ENCODE peak calls at places on chromosomes 3 and 15, in eight cellular contexts. E, L, G, D, A, S, P and I are unnamed samples.

GRCh38 chr3:186787642-186788481 is 4.5 kb downstream of the EIF4A2 start:
- DNase-seq in E (no peak), L (peak), G (no peak), D (no peak), A (no peak), S (no peak), P (no peak), I (no peak)

GRCh38 chr3:64327039-64327804 is 102.0 kb upstream of the PRICKLE2 start:
- DNase-seq in E (no peak), L (peak), G (no peak), D (no peak), A (peak), S (no peak), P (no peak), I (no peak)

GRCh38 chr15:83396071-83396470 is 51.1 kb upstream of the SH3GL3 start:
- DNase-seq in E (no peak), L (peak), G (no peak), D (no peak), A (no peak), S (no peak), P (no peak), I (no peak)

GRCh38 chr15:66864086-66864830 is 162.2 kb downstream of the SMAD6 start:
- DNase-seq in E (no peak), L (no peak), G (no peak), D (no peak), A (no peak), S (no peak), P (no peak), I (no peak)

GRCh38 chr3:168517514-168518071 is 421.9 kb upstream of the GOLIM4 start:
- DNase-seq in E (peak), L (no peak), G (no peak), D (no peak), A (no peak), S (no peak), P (peak), I (peak)

GRCh38 chr15:90930861-90931629 is 1.3 kb downstream of the HDDC3 start:
- DNase-seq in E (no peak), L (peak), G (no peak), D (no peak), A (peak), S (peak), P (no peak), I (no peak)

GRCh38 chr3:18369561-18370185 is 55.5 kb downstream of the SATB1 start:
- DNase-seq in E (no peak), L (no peak), G (no peak), D (no peak), A (no peak), S (no peak), P (no peak), I (no peak)

GRCh38 chr3:72272356-72272755 is 487.4 kb upstream of the PROK2 start:
- DNase-seq in E (no peak), L (no peak), G (no peak), D (no peak), A (no peak), S (no peak), P (no peak), I (no peak)

GRCh38 chr3:113552851-113553250 is 20.5 kb downstream of the SIDT1 start:
- DNase-seq in E (peak), L (peak), G (peak), D (peak), A (no peak), S (no peak), P (no peak), I (no peak)

GRCh38 chr15:42152196-42152920 is 4.1 kb downstream of the PLA2G4F start:
- DNase-seq in E (peak), L (no peak), G (peak), D (no peak), A (peak), S (no peak), P (peak), I (no peak)

GRCh38 chr15:58551084-58551763 is 119.4 kb downstream of the LIPC start:
- DNase-seq in E (no peak), L (no peak), G (peak), D (no peak), A (no peak), S (no peak), P (no peak), I (no peak)

GRCh38 chr3:106088270-106088669 is 219.5 kb upstream of the CBLB start:
- DNase-seq in E (no peak), L (no peak), G (no peak), D (no peak), A (no peak), S (no peak), P (no peak), I (no peak)

GRCh38 chr15:92500023-92500630 is 106.4 kb downstream of the ST8SIA2 start:
- DNase-seq in E (no peak), L (no peak), G (no peak), D (no peak), A (no peak), S (no peak), P (no peak), I (no peak)

GRCh38 chr3:186826316-186826977 is 16.1 kb upstream of the ADIPOQ start:
- DNase-seq in E (no peak), L (no peak), G (peak), D (no peak), A (no peak), S (no peak), P (no peak), I (no peak)

GRCh38 chr3:128799650-128800049 is 73.7 kb downstream of the RAB7A start:
- DNase-seq in E (no peak), L (no peak), G (no peak), D (no peak), A (no peak), S (no peak), P (no peak), I (no peak)

GRCh38 chr15:94259121-94259776 is 27.9 kb downstream of the MCTP2 start:
- DNase-seq in E (peak), L (no peak), G (no peak), D (no peak), A (no peak), S (peak), P (no peak), I (no peak)

GRCh38 chr3:193640728-193641127 is 47.7 kb downstream of the OPA1 start:
- DNase-seq in E (no peak), L (no peak), G (no peak), D (no peak), A (no peak), S (no peak), P (no peak), I (no peak)

GRCh38 chr15:71496336-71496955 is 313.9 kb upstream of the NR2E3 start:
- DNase-seq in E (peak), L (peak), G (no peak), D (no peak), A (no peak), S (peak), P (no peak), I (no peak)

GRCh38 chr3:16377196-16377595 is 112.2 kb downstream of the OXNAD1 start:
- DNase-seq in E (no peak), L (no peak), G (no peak), D (no peak), A (no peak), S (no peak), P (no peak), I (no peak)

GRCh38 chr3:12935023-12935860 is 93.9 kb upstream of the RPL32 start:
- DNase-seq in E (no peak), L (no peak), G (no peak), D (no peak), A (no peak), S (no peak), P (no peak), I (no peak)

GRCh38 chr3:121871434-121871833 is 22.8 kb upstream of the SLC15A2 start:
- DNase-seq in E (no peak), L (no peak), G (peak), D (no peak), A (no peak), S (no peak), P (no peak), I (no peak)

GRCh38 chr3:194386610-194387009 is 12.5 kb downstream of the GP5 start:
- DNase-seq in E (no peak), L (no peak), G (no peak), D (no peak), A (no peak), S (no peak), P (no peak), I (no peak)

GRCh38 chr15:62606376-62607164 is 436.0 kb upstream of the TPM1 start:
- DNase-seq in E (peak), L (peak), G (no peak), D (no peak), A (no peak), S (peak), P (peak), I (no peak)

GRCh38 chr3:58668247-58668646 is 1.7 kb upstream of the FAM3D start:
- DNase-seq in E (no peak), L (no peak), G (no peak), D (no peak), A (no peak), S (no peak), P (no peak), I (peak)

GRCh38 chr15:59722032-59722431 is 32.9 kb upstream of the BNIP2 start:
- DNase-seq in E (no peak), L (no peak), G (no peak), D (no peak), A (no peak), S (no peak), P (no peak), I (no peak)

GRCh38 chr3:60809857-60810256 is 441.4 kb downstream of the FHIT start:
- DNase-seq in E (peak), L (no peak), G (no peak), D (no peak), A (no peak), S (peak), P (peak), I (peak)

GRCh38 chr15:32774022-32774421 is 56.2 kb downstream of the GREM1 start:
- DNase-seq in E (peak), L (peak), G (no peak), D (no peak), A (no peak), S (peak), P (no peak), I (no peak)

GRCh38 chr3:152583913-152584312 is 251.0 kb upstream of the P2RY1 start:
- DNase-seq in E (no peak), L (no peak), G (no peak), D (no peak), A (no peak), S (no peak), P (no peak), I (no peak)

GRCh38 chr15:76169013-76169412 is 109.2 kb downstream of the TMEM266 start:
- DNase-seq in E (peak), L (peak), G (peak), D (no peak), A (no peak), S (no peak), P (no peak), I (no peak)

GRCh38 chr3:67031986-67032385 is 33.9 kb downstream of the KBTBD8 start:
- DNase-seq in E (no peak), L (no peak), G (no peak), D (no peak), A (no peak), S (no peak), P (no peak), I (no peak)

GRCh38 chr3:14145236-14145635 is 20.4 kb downstream of the TMEM43 start:
- DNase-seq in E (no peak), L (peak), G (no peak), D (no peak), A (no peak), S (no peak), P (no peak), I (no peak)

GRCh38 chr3:161171113-161171512 is 50.0 kb upstream of the NMD3 start:
- DNase-seq in E (peak), L (peak), G (no peak), D (no peak), A (peak), S (peak), P (peak), I (peak)

GRCh38 chr3:194587438-194587931 is 45.7 kb downstream of the TMEM44 start:
- DNase-seq in E (no peak), L (peak), G (no peak), D (no peak), A (peak), S (no peak), P (no peak), I (no peak)

GRCh38 chr3:124429129-124429815 is 301.0 kb upstream of the UMPS start:
- DNase-seq in E (peak), L (peak), G (peak), D (no peak), A (no peak), S (peak), P (peak), I (peak)

GRCh38 chr3:69088033-69088432 is 3.3 kb downstream of the ARL6IP5 start:
- DNase-seq in E (peak), L (peak), G (no peak), D (no peak), A (no peak), S (peak), P (no peak), I (no peak)

GRCh38 chr15:84857418-84858004 is 27.0 kb upstream of the SLC28A1 start:
- DNase-seq in E (no peak), L (no peak), G (no peak), D (no peak), A (no peak), S (no peak), P (no peak), I (no peak)

GRCh38 chr3:25442486-25442885 is 14.4 kb downstream of the RARB start:
- DNase-seq in E (no peak), L (no peak), G (no peak), D (no peak), A (no peak), S (no peak), P (no peak), I (no peak)